ENCODE peak calls at places on chromosomes 11 and 22, in four cellular contexts. D is adrenal gland, Y is lower leg skin, E is A549. L is an unnamed sample.

GRCh38 chr11:92482502-92482901 is 257.9 kb downstream of the FAT3 start:
- DNase-seq in D (no peak), Y (no peak), E (no peak), L (no peak)

GRCh38 chr11:100080401-100080800 is 606.7 kb upstream of the ARHGAP42 start:
- DNase-seq in D (no peak), Y (no peak), E (no peak), L (no peak)

GRCh38 chr11:107953506-107953905 is 25.3 kb downstream of the RAB39A start:
- DNase-seq in D (no peak), Y (no peak), E (no peak), L (no peak)

GRCh38 chr11:72333657-72334056 is 89.7 kb upstream of the PHOX2A start:
- DNase-seq in D (peak), Y (no peak), E (peak), L (no peak)

GRCh38 chr22:41976961-41977566 is 7.8 kb downstream of the SEPTIN3 start:
- DNase-seq in D (no peak), Y (no peak), E (no peak), L (no peak)

GRCh38 chr11:65204143-65204542 is 22.4 kb downstream of the CAPN1 start:
- DNase-seq in D (no peak), Y (no peak), E (no peak), L (no peak)

GRCh38 chr11:2533642-2534115 is 88.9 kb downstream of the KCNQ1 start:
- DNase-seq in D (peak), Y (peak), E (no peak), L (no peak)

GRCh38 chr11:46898396-46899095 is 19.8 kb downstream of the LRP4 start:
- DNase-seq in D (no peak), Y (no peak), E (no peak), L (peak)

GRCh38 chr11:1404461-1405185 is 14.9 kb downstream of the BRSK2 start:
- DNase-seq in D (no peak), Y (no peak), E (no peak), L (no peak)

GRCh38 chr11:11311169-11311568 is 41.9 kb downstream of the CSNK2A3 start:
- DNase-seq in D (no peak), Y (no peak), E (no peak), L (no peak)

GRCh38 chr22:43812149-43812842 is at the start of gene EFCAB6:
- DNase-seq in D (peak), Y (peak), E (peak), L (peak)
- TF ChIP-seq POLR2A in D (no peak), Y (no peak), E (peak), L (no peak)

DNA sequence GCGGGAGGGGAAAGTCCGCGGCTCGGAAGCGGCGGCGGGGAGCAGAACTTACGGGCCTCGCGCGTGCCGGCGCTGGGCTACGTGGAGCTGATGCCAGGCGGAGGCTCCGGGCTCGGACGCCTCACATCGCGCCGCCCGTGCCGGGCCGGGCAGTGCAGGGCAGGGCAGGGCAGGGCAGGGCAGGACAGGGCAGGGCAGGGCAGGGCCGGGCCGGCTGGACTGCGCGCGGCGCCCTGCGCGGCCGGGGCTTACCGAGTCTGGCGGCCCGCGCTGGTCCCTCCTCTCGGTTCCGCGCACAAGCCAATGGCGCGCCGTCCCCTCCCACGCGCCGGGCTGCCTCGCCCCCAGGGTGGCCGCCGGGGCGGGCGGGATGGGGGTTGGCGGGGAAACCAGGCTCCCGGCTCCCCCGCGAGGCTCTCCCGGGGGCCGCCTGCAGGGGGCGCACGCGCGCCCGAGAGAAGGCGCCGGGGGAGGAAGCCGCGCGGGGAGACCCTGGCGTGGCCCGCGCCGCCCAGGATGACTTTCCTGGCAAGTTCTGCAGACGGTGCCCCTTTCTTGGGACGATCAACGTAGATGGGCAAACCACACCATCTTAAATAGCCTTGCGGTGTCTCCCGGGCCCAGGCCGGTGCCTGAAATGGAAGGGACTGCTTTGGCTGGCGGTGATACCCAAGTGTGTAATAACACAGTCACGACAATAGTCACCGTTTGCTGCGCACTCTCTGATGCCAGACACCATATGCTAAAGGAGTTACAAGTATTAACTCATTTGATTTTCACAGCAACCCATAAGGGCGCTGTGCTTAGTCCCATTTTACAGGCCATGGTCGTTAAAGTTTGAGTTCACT is at the start of gene TP53I11:
- DNase-seq in D (peak), Y (peak), E (peak), L (peak)
- TF ChIP-seq POLR2A in D (peak), Y (peak), E (peak), L (peak)

DNA sequence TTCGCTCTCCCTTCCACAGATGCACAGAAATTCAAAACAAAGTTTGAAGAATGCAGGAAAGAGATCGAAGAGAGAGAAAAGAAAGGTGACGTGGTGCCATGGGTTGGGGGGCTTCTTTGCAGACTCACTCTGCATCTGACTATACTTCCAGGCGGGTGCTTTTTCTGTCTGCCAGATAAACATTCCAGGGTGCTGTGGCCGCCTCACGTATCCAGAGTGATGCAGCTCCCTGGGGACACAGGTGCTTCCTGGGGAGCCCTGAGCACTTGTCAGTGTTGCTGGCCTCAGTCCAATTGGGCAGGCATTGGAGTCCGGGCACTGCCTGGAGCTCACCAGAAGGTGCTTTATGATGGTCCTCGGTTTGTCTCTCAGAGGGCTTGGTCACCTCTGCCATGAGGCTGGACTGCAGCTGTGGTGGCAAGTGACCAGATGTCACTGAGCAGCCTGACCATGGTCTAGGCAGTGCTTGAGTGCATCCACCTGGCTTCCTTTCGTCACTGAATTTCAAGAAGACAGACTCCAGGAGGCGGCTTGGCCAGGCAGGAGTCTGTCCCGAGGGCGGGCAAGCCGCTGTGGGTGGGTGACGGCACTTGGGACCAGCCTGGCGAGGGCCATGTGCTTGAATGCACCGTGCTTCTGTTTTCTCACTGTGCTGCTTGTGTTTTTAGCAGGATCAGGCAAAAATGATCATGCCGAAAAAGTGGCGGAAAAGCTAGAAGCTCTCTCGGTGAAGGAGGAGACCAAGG is 5.1 kb upstream of the ZDHHC8 start:
- DNase-seq in D (no peak), Y (no peak), E (no peak), L (no peak)
- TF ChIP-seq POLR2A in D (no peak), Y (no peak), E (no peak), L (no peak)

GRCh38 chr11:129861702-129862107 is 33.7 kb downstream of the NFRKB start:
- DNase-seq in D (peak), Y (peak), E (peak), L (peak)
- TF ChIP-seq POLR2A in D (no peak), Y (no peak), E (no peak), L (peak)

GRCh38 chr11:67435727-67436458 is 1.6 kb downstream of the PTPRCAP start:
- DNase-seq in D (no peak), Y (no peak), E (no peak), L (no peak)
- TF ChIP-seq POLR2A in D (no peak), Y (no peak), E (no peak), L (no peak)

L was measured in prostate gland.